ENCODE peak calls at places on chromosomes 12 and 14, in four cellular contexts. B, S, Q and H are unnamed samples.

GRCh38 chr14:67556671-67557070 is 23.6 kb downstream of the PLEKHH1 start:
- DNase-seq in B (no peak), S (no peak), Q (no peak), H (no peak)

GRCh38 chr12:25775968-25776367 is 182.5 kb upstream of the RASSF8 start:
- DNase-seq in B (peak), S (no peak), Q (peak), H (no peak)

GRCh38 chr12:122052285-122052684 is 26.3 kb upstream of the MLXIP start:
- DNase-seq in B (no peak), S (no peak), Q (no peak), H (no peak)

GRCh38 chr12:46518184-46518583 is 145.6 kb upstream of the SLC38A2 start:
- DNase-seq in B (no peak), S (no peak), Q (no peak), H (no peak)

GRCh38 chr12:50751921-50752721 is 11.8 kb upstream of the ATF1 start:
- DNase-seq in B (peak), S (no peak), Q (no peak), H (no peak)

GRCh38 chr12:14384783-14385638 is 19.5 kb downstream of the ATF7IP start:
- DNase-seq in B (peak), S (peak), Q (peak), H (no peak)

GRCh38 chr12:124760548-124760947 is 103.1 kb downstream of the SCARB1 start:
- DNase-seq in B (no peak), S (no peak), Q (no peak), H (no peak)

GRCh38 chr14:85572845-85573244 is 42.9 kb downstream of the FLRT2 start:
- DNase-seq in B (peak), S (no peak), Q (peak), H (no peak)

GRCh38 chr14:49673586-49673985 is 14.4 kb downstream of the POLE2 start:
- DNase-seq in B (no peak), S (no peak), Q (no peak), H (no peak)

GRCh38 chr12:14691560-14691959 is 4.8 kb downstream of the GUCY2C start:
- DNase-seq in B (no peak), S (no peak), Q (peak), H (peak)

GRCh38 chr12:31914927-31915326 is 44.3 kb upstream of the RESF1 start:
- DNase-seq in B (no peak), S (no peak), Q (no peak), H (no peak)

GRCh38 chr12:58414398-58414871 is 473.1 kb downstream of the ATP23 start:
- DNase-seq in B (peak), S (no peak), Q (no peak), H (no peak)

GRCh38 chr12:111753144-111753881 is 13.4 kb upstream of the ALDH2 start:
- DNase-seq in B (peak), S (peak), Q (peak), H (peak)

GRCh38 chr12:76595056-76595455 is 35.5 kb upstream of the OSBPL8 start:
- DNase-seq in B (no peak), S (no peak), Q (no peak), H (no peak)